ENCODE peak calls at places on chromosomes 1 and 21, in eight cellular contexts. One of them, this sample, is unnamed.

GRCh38 chr1:85047472-85048295 is 616 bp downstream of the MCOLN3 start:
- DNase-seq in activated naive CD4-positive, alpha-beta T cell treated with anti-CD3 and anti-CD28 coated beads, Interleukin-2, amount 10 ng/mL, durations not matched to agents 7 days and 5 days: no peak
- DNase-seq in HT1080: no peak
- DNase-seq in HS-5: no peak
- DNase-seq in AG04449: no peak
- DNase-seq in HL-60: no peak
- DNase-seq in stimulated activated CD4-positive, alpha-beta T cell treated with anti-CD3 and anti-CD28 coated beads, Interleukin-1b, Interleukin-23, amount 100 ng/mL, for 24 hours: no peak
- DNase-seq in CD4-positive, alpha-beta memory T cell: peak
- DNase-seq in this sample: no peak

GRCh38 chr1:229617351-229618100 is 8.4 kb downstream of the TAF5L start:
- DNase-seq in activated naive CD4-positive, alpha-beta T cell treated with anti-CD3 and anti-CD28 coated beads, Interleukin-2, amount 10 ng/mL, durations not matched to agents 7 days and 5 days: no peak
- DNase-seq in stimulated activated CD4-positive, alpha-beta T cell treated with anti-CD3 and anti-CD28 coated beads, Interleukin-1b, Interleukin-23, amount 100 ng/mL, for 24 hours: no peak
- DNase-seq in HL-60: no peak
- DNase-seq in CD4-positive, alpha-beta memory T cell: no peak
- DNase-seq in HS-5: no peak
- DNase-seq in HT1080: no peak
- DNase-seq in AG04449: no peak
- DNase-seq in this sample: no peak

GRCh38 chr1:240776237-240776636 is 164.3 kb upstream of the GREM2 start:
- DNase-seq in HT1080: no peak
- DNase-seq in HS-5: no peak
- DNase-seq in CD4-positive, alpha-beta memory T cell: no peak
- DNase-seq in HL-60: no peak
- DNase-seq in stimulated activated CD4-positive, alpha-beta T cell treated with anti-CD3 and anti-CD28 coated beads, Interleukin-1b, Interleukin-23, amount 100 ng/mL, for 24 hours: no peak
- DNase-seq in AG04449: no peak
- DNase-seq in activated naive CD4-positive, alpha-beta T cell treated with anti-CD3 and anti-CD28 coated beads, Interleukin-2, amount 10 ng/mL, durations not matched to agents 7 days and 5 days: no peak
- DNase-seq in this sample: no peak

GRCh38 chr1:65177457-65177856 is 29.5 kb downstream of the AK4 start:
- DNase-seq in HL-60: no peak
- DNase-seq in activated naive CD4-positive, alpha-beta T cell treated with anti-CD3 and anti-CD28 coated beads, Interleukin-2, amount 10 ng/mL, durations not matched to agents 7 days and 5 days: no peak
- DNase-seq in stimulated activated CD4-positive, alpha-beta T cell treated with anti-CD3 and anti-CD28 coated beads, Interleukin-1b, Interleukin-23, amount 100 ng/mL, for 24 hours: no peak
- DNase-seq in AG04449: no peak
- DNase-seq in HS-5: peak
- DNase-seq in CD4-positive, alpha-beta memory T cell: no peak
- DNase-seq in HT1080: peak
- DNase-seq in this sample: peak

GRCh38 chr1:235883261-235883927 is 16.7 kb upstream of the LYST start:
- DNase-seq in stimulated activated CD4-positive, alpha-beta T cell treated with anti-CD3 and anti-CD28 coated beads, Interleukin-1b, Interleukin-23, amount 100 ng/mL, for 24 hours: no peak
- DNase-seq in AG04449: peak
- DNase-seq in activated naive CD4-positive, alpha-beta T cell treated with anti-CD3 and anti-CD28 coated beads, Interleukin-2, amount 10 ng/mL, durations not matched to agents 7 days and 5 days: no peak
- DNase-seq in CD4-positive, alpha-beta memory T cell: no peak
- DNase-seq in HL-60: no peak
- DNase-seq in HS-5: peak
- DNase-seq in HT1080: peak
- DNase-seq in this sample: peak

GRCh38 chr1:41898191-41898713 is 20.5 kb downstream of the HIVEP3 start:
- DNase-seq in AG04449: no peak
- DNase-seq in CD4-positive, alpha-beta memory T cell: peak
- DNase-seq in HT1080: peak
- DNase-seq in HS-5: no peak
- DNase-seq in stimulated activated CD4-positive, alpha-beta T cell treated with anti-CD3 and anti-CD28 coated beads, Interleukin-1b, Interleukin-23, amount 100 ng/mL, for 24 hours: peak
- DNase-seq in activated naive CD4-positive, alpha-beta T cell treated with anti-CD3 and anti-CD28 coated beads, Interleukin-2, amount 10 ng/mL, durations not matched to agents 7 days and 5 days: peak
- DNase-seq in HL-60: no peak
- DNase-seq in this sample: no peak

GRCh38 chr1:219125342-219125741 is 48.3 kb upstream of the LYPLAL1 start:
- DNase-seq in activated naive CD4-positive, alpha-beta T cell treated with anti-CD3 and anti-CD28 coated beads, Interleukin-2, amount 10 ng/mL, durations not matched to agents 7 days and 5 days: no peak
- DNase-seq in HS-5: no peak
- DNase-seq in CD4-positive, alpha-beta memory T cell: no peak
- DNase-seq in HT1080: no peak
- DNase-seq in stimulated activated CD4-positive, alpha-beta T cell treated with anti-CD3 and anti-CD28 coated beads, Interleukin-1b, Interleukin-23, amount 100 ng/mL, for 24 hours: no peak
- DNase-seq in AG04449: no peak
- DNase-seq in HL-60: no peak
- DNase-seq in this sample: no peak

GRCh38 chr1:186374313-186375151 is 521 bp downstream of the TPR start:
- DNase-seq in CD4-positive, alpha-beta memory T cell: peak
- DNase-seq in HL-60: peak
- DNase-seq in activated naive CD4-positive, alpha-beta T cell treated with anti-CD3 and anti-CD28 coated beads, Interleukin-2, amount 10 ng/mL, durations not matched to agents 7 days and 5 days: peak
- DNase-seq in stimulated activated CD4-positive, alpha-beta T cell treated with anti-CD3 and anti-CD28 coated beads, Interleukin-1b, Interleukin-23, amount 100 ng/mL, for 24 hours: peak
- DNase-seq in HS-5: peak
- DNase-seq in AG04449: no peak
- DNase-seq in HT1080: peak
- DNase-seq in this sample: no peak

GRCh38 chr21:45856422-45856821 is 125.1 kb upstream of the COL6A1 start:
- DNase-seq in stimulated activated CD4-positive, alpha-beta T cell treated with anti-CD3 and anti-CD28 coated beads, Interleukin-1b, Interleukin-23, amount 100 ng/mL, for 24 hours: no peak
- DNase-seq in HL-60: no peak
- DNase-seq in HS-5: no peak
- DNase-seq in AG04449: no peak
- DNase-seq in CD4-positive, alpha-beta memory T cell: no peak
- DNase-seq in activated naive CD4-positive, alpha-beta T cell treated with anti-CD3 and anti-CD28 coated beads, Interleukin-2, amount 10 ng/mL, durations not matched to agents 7 days and 5 days: no peak
- DNase-seq in HT1080: no peak
- DNase-seq in this sample: no peak

GRCh38 chr1:225447649-225448048 is 19.8 kb upstream of the LBR start:
- DNase-seq in CD4-positive, alpha-beta memory T cell: no peak
- DNase-seq in activated naive CD4-positive, alpha-beta T cell treated with anti-CD3 and anti-CD28 coated beads, Interleukin-2, amount 10 ng/mL, durations not matched to agents 7 days and 5 days: no peak
- DNase-seq in stimulated activated CD4-positive, alpha-beta T cell treated with anti-CD3 and anti-CD28 coated beads, Interleukin-1b, Interleukin-23, amount 100 ng/mL, for 24 hours: no peak
- DNase-seq in HT1080: no peak
- DNase-seq in HL-60: no peak
- DNase-seq in HS-5: no peak
- DNase-seq in AG04449: no peak
- DNase-seq in this sample: no peak

GRCh38 chr1:213977486-213977842 is 10.3 kb upstream of the PROX1 start:
- DNase-seq in HL-60: no peak
- DNase-seq in activated naive CD4-positive, alpha-beta T cell treated with anti-CD3 and anti-CD28 coated beads, Interleukin-2, amount 10 ng/mL, durations not matched to agents 7 days and 5 days: no peak
- DNase-seq in AG04449: no peak
- DNase-seq in stimulated activated CD4-positive, alpha-beta T cell treated with anti-CD3 and anti-CD28 coated beads, Interleukin-1b, Interleukin-23, amount 100 ng/mL, for 24 hours: no peak
- DNase-seq in HS-5: no peak
- DNase-seq in CD4-positive, alpha-beta memory T cell: no peak
- DNase-seq in HT1080: no peak
- DNase-seq in this sample: no peak

GRCh38 chr1:246782120-246782900 is 58.1 kb downstream of the SCCPDH start:
- DNase-seq in stimulated activated CD4-positive, alpha-beta T cell treated with anti-CD3 and anti-CD28 coated beads, Interleukin-1b, Interleukin-23, amount 100 ng/mL, for 24 hours: no peak
- DNase-seq in HL-60: peak
- DNase-seq in AG04449: no peak
- DNase-seq in HT1080: peak
- DNase-seq in activated naive CD4-positive, alpha-beta T cell treated with anti-CD3 and anti-CD28 coated beads, Interleukin-2, amount 10 ng/mL, durations not matched to agents 7 days and 5 days: no peak
- DNase-seq in CD4-positive, alpha-beta memory T cell: no peak
- DNase-seq in HS-5: peak
- DNase-seq in this sample: peak

GRCh38 chr1:216222302-216222701 is 200.9 kb downstream of the USH2A start:
- DNase-seq in activated naive CD4-positive, alpha-beta T cell treated with anti-CD3 and anti-CD28 coated beads, Interleukin-2, amount 10 ng/mL, durations not matched to agents 7 days and 5 days: no peak
- DNase-seq in stimulated activated CD4-positive, alpha-beta T cell treated with anti-CD3 and anti-CD28 coated beads, Interleukin-1b, Interleukin-23, amount 100 ng/mL, for 24 hours: no peak
- DNase-seq in HT1080: no peak
- DNase-seq in HL-60: no peak
- DNase-seq in HS-5: no peak
- DNase-seq in AG04449: no peak
- DNase-seq in CD4-positive, alpha-beta memory T cell: no peak
- DNase-seq in this sample: no peak

GRCh38 chr1:3482590-3482899 is 28.1 kb downstream of the ARHGEF16 start:
- DNase-seq in HS-5: no peak
- DNase-seq in stimulated activated CD4-positive, alpha-beta T cell treated with anti-CD3 and anti-CD28 coated beads, Interleukin-1b, Interleukin-23, amount 100 ng/mL, for 24 hours: no peak
- DNase-seq in HL-60: no peak
- DNase-seq in AG04449: no peak
- DNase-seq in HT1080: no peak
- DNase-seq in activated naive CD4-positive, alpha-beta T cell treated with anti-CD3 and anti-CD28 coated beads, Interleukin-2, amount 10 ng/mL, durations not matched to agents 7 days and 5 days: no peak
- DNase-seq in CD4-positive, alpha-beta memory T cell: no peak
- DNase-seq in this sample: no peak

GRCh38 chr1:21530368-21531016 is 21.3 kb downstream of the ALPL start:
- DNase-seq in HT1080: no peak
- DNase-seq in HS-5: no peak
- DNase-seq in CD4-positive, alpha-beta memory T cell: no peak
- DNase-seq in stimulated activated CD4-positive, alpha-beta T cell treated with anti-CD3 and anti-CD28 coated beads, Interleukin-1b, Interleukin-23, amount 100 ng/mL, for 24 hours: no peak
- DNase-seq in AG04449: no peak
- DNase-seq in activated naive CD4-positive, alpha-beta T cell treated with anti-CD3 and anti-CD28 coated beads, Interleukin-2, amount 10 ng/mL, durations not matched to agents 7 days and 5 days: no peak
- DNase-seq in HL-60: no peak
- DNase-seq in this sample: no peak

GRCh38 chr21:31961704-31962103 is 88.9 kb downstream of the HUNK start:
- DNase-seq in activated naive CD4-positive, alpha-beta T cell treated with anti-CD3 and anti-CD28 coated beads, Interleukin-2, amount 10 ng/mL, durations not matched to agents 7 days and 5 days: no peak
- DNase-seq in CD4-positive, alpha-beta memory T cell: no peak
- DNase-seq in HS-5: no peak
- DNase-seq in HL-60: no peak
- DNase-seq in HT1080: no peak
- DNase-seq in stimulated activated CD4-positive, alpha-beta T cell treated with anti-CD3 and anti-CD28 coated beads, Interleukin-1b, Interleukin-23, amount 100 ng/mL, for 24 hours: no peak
- DNase-seq in AG04449: no peak
- DNase-seq in this sample: no peak

GRCh38 chr1:14499312-14500040 is 99.0 kb upstream of the KAZN start:
- DNase-seq in AG04449: no peak
- DNase-seq in stimulated activated CD4-positive, alpha-beta T cell treated with anti-CD3 and anti-CD28 coated beads, Interleukin-1b, Interleukin-23, amount 100 ng/mL, for 24 hours: no peak
- DNase-seq in activated naive CD4-positive, alpha-beta T cell treated with anti-CD3 and anti-CD28 coated beads, Interleukin-2, amount 10 ng/mL, durations not matched to agents 7 days and 5 days: no peak
- DNase-seq in CD4-positive, alpha-beta memory T cell: no peak
- DNase-seq in HL-60: no peak
- DNase-seq in HS-5: no peak
- DNase-seq in HT1080: no peak
- DNase-seq in this sample: no peak

GRCh38 chr1:77039739-77040138 is 172.5 kb downstream of the ST6GALNAC5 start:
- DNase-seq in HL-60: no peak
- DNase-seq in AG04449: peak
- DNase-seq in HT1080: peak
- DNase-seq in activated naive CD4-positive, alpha-beta T cell treated with anti-CD3 and anti-CD28 coated beads, Interleukin-2, amount 10 ng/mL, durations not matched to agents 7 days and 5 days: no peak
- DNase-seq in HS-5: peak
- DNase-seq in stimulated activated CD4-positive, alpha-beta T cell treated with anti-CD3 and anti-CD28 coated beads, Interleukin-1b, Interleukin-23, amount 100 ng/mL, for 24 hours: no peak
- DNase-seq in CD4-positive, alpha-beta memory T cell: no peak
- DNase-seq in this sample: peak

GRCh38 chr1:20465187-20465586 is 20.8 kb downstream of the CAMK2N1 start:
- DNase-seq in HT1080: no peak
- DNase-seq in HL-60: no peak
- DNase-seq in HS-5: no peak
- DNase-seq in AG04449: no peak
- DNase-seq in CD4-positive, alpha-beta memory T cell: no peak
- DNase-seq in stimulated activated CD4-positive, alpha-beta T cell treated with anti-CD3 and anti-CD28 coated beads, Interleukin-1b, Interleukin-23, amount 100 ng/mL, for 24 hours: no peak
- DNase-seq in activated naive CD4-positive, alpha-beta T cell treated with anti-CD3 and anti-CD28 coated beads, Interleukin-2, amount 10 ng/mL, durations not matched to agents 7 days and 5 days: no peak
- DNase-seq in this sample: no peak

GRCh38 chr1:111320066-111320879 is 29.6 kb downstream of the CHIA start:
- DNase-seq in AG04449: no peak
- DNase-seq in HS-5: no peak
- DNase-seq in HL-60: no peak
- DNase-seq in activated naive CD4-positive, alpha-beta T cell treated with anti-CD3 and anti-CD28 coated beads, Interleukin-2, amount 10 ng/mL, durations not matched to agents 7 days and 5 days: no peak
- DNase-seq in stimulated activated CD4-positive, alpha-beta T cell treated with anti-CD3 and anti-CD28 coated beads, Interleukin-1b, Interleukin-23, amount 100 ng/mL, for 24 hours: no peak
- DNase-seq in CD4-positive, alpha-beta memory T cell: no peak
- DNase-seq in HT1080: no peak
- DNase-seq in this sample: no peak

GRCh38 chr1:22978299-22978698 is 5.6 kb upstream of the LACTBL1 start:
- DNase-seq in activated naive CD4-positive, alpha-beta T cell treated with anti-CD3 and anti-CD28 coated beads, Interleukin-2, amount 10 ng/mL, durations not matched to agents 7 days and 5 days: no peak
- DNase-seq in AG04449: no peak
- DNase-seq in HS-5: peak
- DNase-seq in HT1080: peak
- DNase-seq in HL-60: no peak
- DNase-seq in stimulated activated CD4-positive, alpha-beta T cell treated with anti-CD3 and anti-CD28 coated beads, Interleukin-1b, Interleukin-23, amount 100 ng/mL, for 24 hours: no peak
- DNase-seq in CD4-positive, alpha-beta memory T cell: no peak
- DNase-seq in this sample: no peak

This sample was measured in non-pigmented ciliary epithelial cell.